ENCODE peak calls at places on chromosomes 6 and 20, in six cellular contexts. D is adrenal gland, Z is lower leg skin, O is stomach, S is spleen, U is A549. H is an unnamed sample.

GRCh38 chr6:160956300-160957035 is 35.1 kb upstream of the MAP3K4 start:
- DNase-seq in O (no peak), S (no peak), D (no peak), U (no peak), Z (no peak), H (no peak)

GRCh38 chr20:41632896-41633295 is 14.7 kb upstream of the CHD6 start:
- DNase-seq in S (no peak), D (no peak), Z (no peak), U (no peak), O (no peak), H (no peak)

GRCh38 chr20:45758096-45758495 is 33.6 kb downstream of the WFDC3 start:
- DNase-seq in O (no peak), S (no peak), U (no peak), D (no peak), Z (no peak), H (no peak)

GRCh38 chr6:92550501-92550900 is 868.9 kb downstream of the EPHA7 start:
- DNase-seq in U (no peak), D (no peak), O (no peak), S (no peak), Z (no peak), H (no peak)

GRCh38 chr6:5995705-5996686 is 10.7 kb downstream of the NRN1 start:
- DNase-seq in O (no peak), U (peak; percentile 40), S (peak; percentile 87), D (peak; percentile 72), Z (peak; percentile 86), H (no peak)

GRCh38 chr6:15317934-15318902 is 72.3 kb downstream of the JARID2 start:
- DNase-seq in O (no peak), S (no peak), U (no peak), Z (no peak), D (no peak), H (no peak)

GRCh38 chr20:44884907-44885391 is 556 bp upstream of the YWHAB start:
- DNase-seq in S (no peak), Z (no peak), U (no peak), D (peak; percentile 35), O (no peak), H (no peak)

GRCh38 chr20:37395921-37396519 is 50.1 kb downstream of the SRC start:
- DNase-seq in D (no peak), S (no peak), Z (no peak), U (peak; percentile 55), O (no peak), H (peak; percentile 36)

GRCh38 chr20:45479822-45480221 is 10.3 kb downstream of the WFDC2 start:
- DNase-seq in O (peak; percentile 45), Z (no peak), U (no peak), S (no peak), D (no peak), H (no peak)

GRCh38 chr20:47205577-47206123 is 150.8 kb downstream of the ZMYND8 start:
- DNase-seq in S (peak; percentile 75), D (peak; percentile 71), Z (no peak), U (peak; percentile 74), O (peak; percentile 63), H (peak; percentile 77)

GRCh38 chr6:109482913-109483743 is at the start of gene ZBTB24:
- DNase-seq in S (peak; percentile 99), Z (peak; percentile 82), U (peak; percentile 86), D (peak; percentile 94), O (peak; percentile 93), H (peak; percentile 89)
- TF ChIP-seq POLR2A in S (peak; percentile 79), Z (no peak), U (peak; percentile 62), D (peak; percentile 68), O (no peak), H (peak; percentile 35)

GRCh38 chr6:146027586-146028249 is 1.1 kb upstream of the GRM1 start:
- DNase-seq in S (no peak), U (peak; percentile 1), Z (no peak), O (no peak), D (no peak), H (no peak)

GRCh38 chr6:146028835-146029572 is at the start of gene GRM1:
- DNase-seq in O (no peak), D (no peak), Z (no peak), U (no peak), S (no peak), H (no peak)

GRCh38 chr6:146026873-146027272 is 2.0 kb upstream of the GRM1 start:
- DNase-seq in D (no peak), Z (no peak), O (no peak), S (no peak), U (no peak), H (no peak)

GRCh38 chr6:146029573-146030184 is 817 bp downstream of the GRM1 start:
- DNase-seq in D (no peak), O (no peak), U (no peak), S (no peak), Z (no peak), H (no peak)

GRCh38 chr6:146028250-146028789 is 542 bp upstream of the GRM1 start:
- DNase-seq in Z (no peak), U (peak; percentile 34), S (peak; percentile 78), D (peak; percentile 66), O (peak; percentile 55), H (peak; percentile 47)
- TF ChIP-seq POLR2A in Z (no peak), U (no peak), S (no peak), D (no peak), O (no peak), H (no peak)

GRCh38 chr20:19938421-19938787 is 78.8 kb upstream of the NAA20 start:
- DNase-seq in Z (no peak), S (no peak), U (no peak), O (no peak), D (no peak), H (no peak)

GRCh38 chr20:19937651-19938420 is 79.3 kb upstream of the NAA20 start:
- DNase-seq in O (no peak), Z (no peak), S (no peak), U (no peak), D (no peak), H (no peak)

GRCh38 chr20:19934792-19935491 is 82.2 kb upstream of the NAA20 start:
- DNase-seq in O (peak; percentile 42), D (peak; percentile 64), Z (peak; percentile 83), S (no peak), U (peak; percentile 74), H (no peak)

GRCh38 chr20:19935842-19936241 is 81.3 kb upstream of the NAA20 start:
- DNase-seq in U (no peak), D (no peak), O (peak; percentile 67), S (no peak), Z (peak; percentile 54), H (no peak)

DNA sequence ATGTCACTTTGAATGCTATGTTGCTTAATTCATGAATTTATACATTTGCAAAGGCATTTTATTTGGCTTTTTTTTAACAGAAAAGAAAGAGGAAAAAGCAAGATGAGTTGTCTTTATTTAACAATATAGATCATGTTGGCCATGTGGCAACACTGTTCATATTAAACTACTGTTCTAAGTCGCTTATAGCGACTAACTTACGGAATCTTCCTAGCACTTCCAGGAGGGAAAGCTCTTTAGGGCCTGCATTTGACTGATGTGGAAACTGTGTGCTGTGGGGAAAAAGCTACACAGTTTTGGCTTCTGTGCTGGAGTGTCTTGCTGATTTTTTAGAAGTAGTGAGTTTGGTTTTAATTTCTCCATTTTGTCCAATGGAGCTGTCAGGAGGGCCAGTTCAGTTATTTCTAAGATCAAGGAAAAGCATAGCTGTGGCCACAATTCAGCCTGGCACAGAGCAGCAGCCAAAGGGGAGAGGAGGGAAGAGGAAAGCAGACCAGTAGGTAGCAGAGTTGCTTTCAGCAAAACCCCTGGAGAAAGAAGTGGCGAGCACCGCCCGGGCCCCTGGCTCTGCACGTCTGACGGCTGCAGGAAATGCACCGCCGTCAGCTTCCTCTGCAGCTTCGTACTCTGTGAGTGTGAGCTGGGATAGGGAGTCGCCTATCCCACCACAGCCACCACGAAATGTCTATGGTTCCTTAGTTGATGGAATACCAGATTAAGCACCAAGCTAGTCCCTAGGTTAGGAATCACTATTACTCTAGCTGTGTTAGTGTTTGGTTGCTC is 80.2 kb upstream of the NAA20 start:
- DNase-seq in Z (no peak), S (peak; percentile 89), U (no peak), D (peak; percentile 35), O (no peak), H (no peak)
- TF ChIP-seq POLR2A in Z (no peak), S (no peak), U (no peak), D (no peak), O (no peak), H (no peak)

GRCh38 chr6:70413114-70413828 is at the start of gene FAM135A:
- DNase-seq in S (peak; percentile 99), Z (peak; percentile 97), O (peak; percentile 100), U (peak; percentile 98), D (peak; percentile 99), H (peak; percentile 93)
- TF ChIP-seq POLR2A in S (peak; percentile 11), Z (no peak), O (peak; percentile 27), U (peak; percentile 80), D (peak; percentile 49), H (peak; percentile 58)

DNA sequence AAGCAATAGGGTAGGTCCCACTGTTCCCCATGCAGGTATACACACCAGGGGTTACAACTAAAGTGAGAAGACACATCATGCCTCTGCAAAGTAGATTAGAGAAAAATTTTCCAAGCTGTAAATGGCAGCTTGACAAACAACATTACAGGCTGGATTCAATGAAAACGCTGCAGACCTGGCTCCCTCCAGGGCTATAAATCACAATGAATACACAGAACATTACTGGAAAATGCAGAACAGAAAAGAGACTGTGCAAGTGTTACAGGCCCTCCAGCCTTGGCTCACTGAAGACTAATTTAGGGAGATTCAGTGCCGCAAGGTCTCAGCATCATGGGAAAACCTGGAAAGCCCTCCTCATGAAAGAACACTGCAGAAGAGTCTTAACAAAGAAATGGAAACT is 207.8 kb downstream of the KHDC1L start:
- DNase-seq in S (no peak), U (no peak), Z (no peak), O (no peak), D (no peak), H (no peak)
- TF ChIP-seq POLR2A in S (no peak), U (no peak), Z (no peak), O (no peak), D (no peak), H (no peak)

DNA sequence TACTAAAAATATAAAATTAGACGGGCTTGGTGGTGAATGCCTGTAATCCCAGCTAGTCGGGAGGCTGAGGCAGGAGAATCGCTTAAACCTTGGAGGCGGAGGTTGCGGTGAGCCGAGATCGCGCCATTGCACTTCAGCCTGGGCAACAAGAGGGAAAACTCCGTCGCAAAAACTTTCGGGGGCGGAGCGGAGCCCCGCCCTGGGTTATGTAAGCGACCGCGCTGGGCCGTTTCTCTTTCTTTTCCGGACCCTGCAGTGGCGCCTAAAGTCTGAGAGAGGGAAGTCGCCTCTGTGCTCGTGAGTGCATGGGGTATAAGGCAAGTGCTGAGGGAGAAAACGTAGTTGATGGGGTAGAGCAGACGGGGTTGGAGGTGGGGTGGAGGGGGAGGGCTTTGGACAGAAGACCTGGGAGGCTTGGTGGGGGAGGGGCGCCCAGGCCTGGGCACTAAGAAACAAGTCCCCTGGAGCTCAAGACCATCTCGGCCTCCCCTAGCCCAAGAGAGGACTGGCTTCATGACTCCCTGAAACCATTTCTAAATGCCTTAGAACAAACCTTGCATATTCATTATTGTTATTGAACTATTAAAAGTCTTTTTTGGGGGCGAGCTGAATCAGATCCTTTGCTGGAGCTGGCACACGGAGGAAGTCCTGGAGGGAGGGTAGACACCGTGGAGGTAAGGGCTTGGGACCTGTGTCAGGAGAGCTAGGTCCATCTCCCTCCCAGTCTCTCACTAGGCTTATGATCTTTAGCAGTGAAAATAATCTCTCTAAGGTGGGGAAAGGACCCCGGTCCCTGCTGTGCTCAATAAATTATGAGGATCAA is 2.7 kb upstream of the MICA start:
- DNase-seq in S (peak; percentile 96), Z (peak; percentile 81), D (peak; percentile 85), U (peak; percentile 44), O (peak; percentile 86), H (peak; percentile 80)
- TF ChIP-seq POLR2A in S (peak; percentile 70), Z (no peak), D (no peak), U (peak; percentile 17), O (no peak), H (peak; percentile 56)

GRCh38 chr6:142302427-142303190 is 802 bp downstream of the ADGRG6 start:
- DNase-seq in O (no peak), D (no peak), S (no peak), U (peak; percentile 74), Z (peak; percentile 42), H (no peak)
- TF ChIP-seq POLR2A in O (no peak), D (no peak), S (no peak), U (no peak), Z (no peak), H (no peak)